ENCODE peak calls at places on chromosomes 5 and 9, in ten cellular contexts. One of them, this sample, is unnamed.

GRCh38 chr9:129863059-129863690 is 27.9 kb downstream of the USP20 start:
- DNase-seq in heart right ventricle: no peak
- DNase-seq in neural progenitor cell: no peak
- DNase-seq in fibroblast of pulmonary artery: peak; percentile 95
- DNase-seq in ELR: peak; percentile 88
- DNase-seq in GM12865: no peak
- DNase-seq in B cell: no peak
- DNase-seq in right atrium auricular region: no peak
- DNase-seq in endothelial cell of umbilical vein: peak; percentile 26
- DNase-seq in IMR-90: peak; percentile 81
- DNase-seq in this sample: peak; percentile 36

GRCh38 chr5:1006656-1007071 is 1.9 kb upstream of the NKD2 start:
- DNase-seq in B cell: peak; percentile 38
- DNase-seq in GM12865: no peak
- DNase-seq in neural progenitor cell: no peak
- DNase-seq in IMR-90: no peak
- DNase-seq in right atrium auricular region: peak; percentile 58
- DNase-seq in endothelial cell of umbilical vein: no peak
- DNase-seq in fibroblast of pulmonary artery: no peak
- DNase-seq in heart right ventricle: peak; percentile 7
- DNase-seq in ELR: no peak
- DNase-seq in this sample: no peak

GRCh38 chr5:67283988-67284457 is 87.4 kb upstream of the CD180 start:
- DNase-seq in heart right ventricle: no peak
- DNase-seq in IMR-90: no peak
- DNase-seq in right atrium auricular region: no peak
- DNase-seq in ELR: no peak
- DNase-seq in B cell: no peak
- DNase-seq in GM12865: no peak
- DNase-seq in endothelial cell of umbilical vein: no peak
- DNase-seq in fibroblast of pulmonary artery: no peak
- DNase-seq in neural progenitor cell: no peak
- DNase-seq in this sample: no peak

GRCh38 chr9:111566234-111566633 is 33.2 kb downstream of the PTGR1 start:
- DNase-seq in B cell: no peak
- DNase-seq in IMR-90: no peak
- DNase-seq in right atrium auricular region: no peak
- DNase-seq in neural progenitor cell: no peak
- DNase-seq in GM12865: no peak
- DNase-seq in ELR: no peak
- DNase-seq in heart right ventricle: no peak
- DNase-seq in endothelial cell of umbilical vein: peak; percentile 22
- DNase-seq in fibroblast of pulmonary artery: peak; percentile 58
- DNase-seq in this sample: peak; percentile 53

GRCh38 chr9:136493567-136493971 is 10.7 kb upstream of the SEC16A start:
- DNase-seq in neural progenitor cell: no peak
- DNase-seq in right atrium auricular region: no peak
- DNase-seq in IMR-90: no peak
- DNase-seq in ELR: no peak
- DNase-seq in endothelial cell of umbilical vein: no peak
- DNase-seq in heart right ventricle: peak; percentile 11
- DNase-seq in B cell: no peak
- DNase-seq in GM12865: no peak
- DNase-seq in fibroblast of pulmonary artery: no peak
- DNase-seq in this sample: no peak

GRCh38 chr5:4523038-4523437 is 617.1 kb upstream of the ADAMTS16 start:
- DNase-seq in B cell: no peak
- DNase-seq in fibroblast of pulmonary artery: no peak
- DNase-seq in neural progenitor cell: no peak
- DNase-seq in endothelial cell of umbilical vein: no peak
- DNase-seq in GM12865: no peak
- DNase-seq in right atrium auricular region: no peak
- DNase-seq in IMR-90: no peak
- DNase-seq in ELR: no peak
- DNase-seq in heart right ventricle: no peak
- DNase-seq in this sample: no peak

GRCh38 chr5:153960269-153961215 is 78.2 kb downstream of the FAM114A2 start:
- DNase-seq in ELR: no peak
- DNase-seq in IMR-90: no peak
- DNase-seq in right atrium auricular region: no peak
- DNase-seq in B cell: no peak
- DNase-seq in neural progenitor cell: no peak
- DNase-seq in fibroblast of pulmonary artery: no peak
- DNase-seq in endothelial cell of umbilical vein: no peak
- DNase-seq in heart right ventricle: no peak
- DNase-seq in GM12865: no peak
- DNase-seq in this sample: no peak

GRCh38 chr5:14767942-14768837 is 103.4 kb downstream of the ANKH start:
- DNase-seq in B cell: no peak
- DNase-seq in GM12865: no peak
- DNase-seq in heart right ventricle: no peak
- DNase-seq in fibroblast of pulmonary artery: no peak
- DNase-seq in ELR: no peak
- DNase-seq in neural progenitor cell: no peak
- DNase-seq in IMR-90: no peak
- DNase-seq in right atrium auricular region: no peak
- DNase-seq in endothelial cell of umbilical vein: no peak
- DNase-seq in this sample: no peak

GRCh38 chr9:37364751-37365360 is 57.6 kb upstream of the GRHPR start:
- DNase-seq in neural progenitor cell: no peak
- DNase-seq in fibroblast of pulmonary artery: no peak
- DNase-seq in endothelial cell of umbilical vein: peak; percentile 10
- DNase-seq in IMR-90: no peak
- DNase-seq in GM12865: peak; percentile 74
- DNase-seq in heart right ventricle: no peak
- DNase-seq in B cell: no peak
- DNase-seq in right atrium auricular region: no peak
- DNase-seq in ELR: peak; percentile 8
- DNase-seq in this sample: no peak

GRCh38 chr9:36900136-36900855 is 133.8 kb downstream of the PAX5 start:
- DNase-seq in ELR: no peak
- DNase-seq in right atrium auricular region: no peak
- DNase-seq in IMR-90: no peak
- DNase-seq in neural progenitor cell: no peak
- DNase-seq in endothelial cell of umbilical vein: no peak
- DNase-seq in fibroblast of pulmonary artery: no peak
- DNase-seq in heart right ventricle: no peak
- DNase-seq in GM12865: no peak
- DNase-seq in B cell: no peak
- DNase-seq in this sample: no peak

GRCh38 chr9:121744002-121744686 is 92.7 kb downstream of the DAB2IP start:
- DNase-seq in fibroblast of pulmonary artery: peak; percentile 39
- DNase-seq in ELR: peak; percentile 52
- DNase-seq in neural progenitor cell: peak; percentile 46
- DNase-seq in GM12865: peak; percentile 74
- DNase-seq in heart right ventricle: peak; percentile 67
- DNase-seq in B cell: no peak
- DNase-seq in right atrium auricular region: peak; percentile 83
- DNase-seq in IMR-90: peak; percentile 43
- DNase-seq in endothelial cell of umbilical vein: peak; percentile 57
- DNase-seq in this sample: peak; percentile 27

GRCh38 chr9:98995059-98995665 is 51.5 kb downstream of the COL15A1 start:
- DNase-seq in ELR: no peak
- DNase-seq in heart right ventricle: peak; percentile 78
- DNase-seq in IMR-90: no peak
- DNase-seq in endothelial cell of umbilical vein: no peak
- DNase-seq in B cell: peak; percentile 11
- DNase-seq in neural progenitor cell: no peak
- DNase-seq in right atrium auricular region: no peak
- DNase-seq in GM12865: no peak
- DNase-seq in fibroblast of pulmonary artery: peak; percentile 45
- DNase-seq in this sample: no peak

GRCh38 chr5:33336911-33337620 is 103.7 kb upstream of the TARS1 start:
- DNase-seq in endothelial cell of umbilical vein: no peak
- DNase-seq in GM12865: no peak
- DNase-seq in neural progenitor cell: no peak
- DNase-seq in right atrium auricular region: no peak
- DNase-seq in ELR: no peak
- DNase-seq in fibroblast of pulmonary artery: peak; percentile 61
- DNase-seq in B cell: no peak
- DNase-seq in heart right ventricle: no peak
- DNase-seq in IMR-90: peak; percentile 82
- DNase-seq in this sample: no peak

GRCh38 chr5:128216860-128217531 is 133.4 kb downstream of the SLC12A2 start:
- DNase-seq in B cell: no peak
- DNase-seq in heart right ventricle: peak; percentile 37
- DNase-seq in IMR-90: peak; percentile 70
- DNase-seq in endothelial cell of umbilical vein: no peak
- DNase-seq in right atrium auricular region: no peak
- DNase-seq in fibroblast of pulmonary artery: peak; percentile 24
- DNase-seq in ELR: peak; percentile 71
- DNase-seq in GM12865: no peak
- DNase-seq in neural progenitor cell: no peak
- DNase-seq in this sample: no peak

GRCh38 chr9:116594552-116594951 is 92.6 kb upstream of the TRIM32 start:
- DNase-seq in ELR: peak; percentile 91
- DNase-seq in IMR-90: peak; percentile 94
- DNase-seq in endothelial cell of umbilical vein: peak; percentile 4
- DNase-seq in fibroblast of pulmonary artery: peak; percentile 79
- DNase-seq in right atrium auricular region: no peak
- DNase-seq in neural progenitor cell: no peak
- DNase-seq in GM12865: no peak
- DNase-seq in heart right ventricle: no peak
- DNase-seq in B cell: no peak
- DNase-seq in this sample: no peak

GRCh38 chr9:114913217-114913616 is 17.2 kb downstream of the TNFSF8 start:
- DNase-seq in GM12865: no peak
- DNase-seq in ELR: no peak
- DNase-seq in IMR-90: no peak
- DNase-seq in endothelial cell of umbilical vein: no peak
- DNase-seq in heart right ventricle: no peak
- DNase-seq in fibroblast of pulmonary artery: no peak
- DNase-seq in B cell: no peak
- DNase-seq in right atrium auricular region: no peak
- DNase-seq in neural progenitor cell: no peak
- DNase-seq in this sample: no peak

GRCh38 chr5:41246376-41246775 is 33.0 kb upstream of the C6 start:
- DNase-seq in right atrium auricular region: no peak
- DNase-seq in fibroblast of pulmonary artery: peak; percentile 87
- DNase-seq in neural progenitor cell: no peak
- DNase-seq in heart right ventricle: no peak
- DNase-seq in GM12865: no peak
- DNase-seq in endothelial cell of umbilical vein: no peak
- DNase-seq in B cell: no peak
- DNase-seq in ELR: peak; percentile 66
- DNase-seq in IMR-90: peak; percentile 96
- DNase-seq in this sample: no peak

GRCh38 chr9:24912767-24913166 is 367.1 kb upstream of the IZUMO3 start:
- DNase-seq in GM12865: no peak
- DNase-seq in heart right ventricle: no peak
- DNase-seq in B cell: no peak
- DNase-seq in IMR-90: no peak
- DNase-seq in fibroblast of pulmonary artery: no peak
- DNase-seq in ELR: no peak
- DNase-seq in right atrium auricular region: no peak
- DNase-seq in endothelial cell of umbilical vein: peak; percentile 14
- DNase-seq in neural progenitor cell: no peak
- DNase-seq in this sample: no peak

GRCh38 chr9:14205463-14205862 is 108.5 kb downstream of the NFIB start:
- DNase-seq in B cell: no peak
- DNase-seq in endothelial cell of umbilical vein: no peak
- DNase-seq in IMR-90: peak; percentile 82
- DNase-seq in fibroblast of pulmonary artery: peak; percentile 91
- DNase-seq in ELR: peak; percentile 61
- DNase-seq in GM12865: no peak
- DNase-seq in heart right ventricle: no peak
- DNase-seq in neural progenitor cell: no peak
- DNase-seq in right atrium auricular region: no peak
- DNase-seq in this sample: no peak

GRCh38 chr5:116815081-116815480 is 240.5 kb upstream of the SEMA6A start:
- DNase-seq in ELR: no peak
- DNase-seq in heart right ventricle: no peak
- DNase-seq in fibroblast of pulmonary artery: no peak
- DNase-seq in GM12865: no peak
- DNase-seq in endothelial cell of umbilical vein: no peak
- DNase-seq in right atrium auricular region: no peak
- DNase-seq in IMR-90: no peak
- DNase-seq in B cell: no peak
- DNase-seq in neural progenitor cell: no peak
- DNase-seq in this sample: no peak

GRCh38 chr9:37295178-37295577 is 127.3 kb upstream of the GRHPR start:
- DNase-seq in neural progenitor cell: no peak
- DNase-seq in fibroblast of pulmonary artery: no peak
- DNase-seq in right atrium auricular region: no peak
- DNase-seq in IMR-90: no peak
- DNase-seq in ELR: no peak
- DNase-seq in heart right ventricle: no peak
- DNase-seq in GM12865: no peak
- DNase-seq in B cell: no peak
- DNase-seq in endothelial cell of umbilical vein: peak; percentile 33
- DNase-seq in this sample: peak; percentile 24

GRCh38 chr9:82512724-82513123 is 524.2 kb downstream of the SPATA31D1 start:
- DNase-seq in IMR-90: no peak
- DNase-seq in GM12865: no peak
- DNase-seq in right atrium auricular region: no peak
- DNase-seq in endothelial cell of umbilical vein: no peak
- DNase-seq in fibroblast of pulmonary artery: no peak
- DNase-seq in heart right ventricle: no peak
- DNase-seq in B cell: no peak
- DNase-seq in ELR: no peak
- DNase-seq in neural progenitor cell: no peak
- DNase-seq in this sample: no peak

GRCh38 chr5:170791325-170791954 is 7.9 kb downstream of the GABRP start:
- DNase-seq in endothelial cell of umbilical vein: peak; percentile 66
- DNase-seq in IMR-90: peak; percentile 56
- DNase-seq in heart right ventricle: peak; percentile 49
- DNase-seq in ELR: peak; percentile 70
- DNase-seq in GM12865: peak; percentile 52
- DNase-seq in fibroblast of pulmonary artery: peak; percentile 73
- DNase-seq in right atrium auricular region: peak; percentile 77
- DNase-seq in neural progenitor cell: peak; percentile 84
- DNase-seq in B cell: no peak
- DNase-seq in this sample: peak; percentile 80

GRCh38 chr9:99822596-99823391 is 1.1 kb downstream of the NR4A3 start:
- DNase-seq in ELR: peak; percentile 68
- DNase-seq in heart right ventricle: peak; percentile 23
- DNase-seq in IMR-90: peak; percentile 51
- DNase-seq in endothelial cell of umbilical vein: peak; percentile 63
- DNase-seq in neural progenitor cell: peak; percentile 82
- DNase-seq in GM12865: peak; percentile 49
- DNase-seq in B cell: peak; percentile 37
- DNase-seq in fibroblast of pulmonary artery: peak; percentile 75
- DNase-seq in right atrium auricular region: no peak
- DNase-seq in this sample: peak; percentile 55

GRCh38 chr5:43704243-43704642 is 101.3 kb downstream of the NNT start:
- DNase-seq in ELR: no peak
- DNase-seq in B cell: no peak
- DNase-seq in neural progenitor cell: no peak
- DNase-seq in GM12865: no peak
- DNase-seq in heart right ventricle: no peak
- DNase-seq in right atrium auricular region: no peak
- DNase-seq in IMR-90: no peak
- DNase-seq in endothelial cell of umbilical vein: no peak
- DNase-seq in fibroblast of pulmonary artery: no peak
- DNase-seq in this sample: no peak

GRCh38 chr9:109683521-109683920 is 96.5 kb upstream of the PALM2AKAP2 start:
- DNase-seq in IMR-90: peak; percentile 15
- DNase-seq in ELR: peak; percentile 51
- DNase-seq in B cell: no peak
- DNase-seq in right atrium auricular region: no peak
- DNase-seq in GM12865: no peak
- DNase-seq in endothelial cell of umbilical vein: no peak
- DNase-seq in fibroblast of pulmonary artery: no peak
- DNase-seq in neural progenitor cell: no peak
- DNase-seq in heart right ventricle: no peak
- DNase-seq in this sample: no peak

GRCh38 chr5:40401281-40401680 is 278.4 kb upstream of the PTGER4 start:
- DNase-seq in neural progenitor cell: no peak
- DNase-seq in heart right ventricle: no peak
- DNase-seq in ELR: peak; percentile 47
- DNase-seq in B cell: no peak
- DNase-seq in IMR-90: no peak
- DNase-seq in GM12865: peak; percentile 55
- DNase-seq in fibroblast of pulmonary artery: peak; percentile 26
- DNase-seq in endothelial cell of umbilical vein: no peak
- DNase-seq in right atrium auricular region: no peak
- DNase-seq in this sample: no peak

GRCh38 chr9:121637441-121638222 is 13.8 kb upstream of the DAB2IP start:
- DNase-seq in GM12865: no peak
- DNase-seq in B cell: no peak
- DNase-seq in heart right ventricle: no peak
- DNase-seq in IMR-90: peak; percentile 50
- DNase-seq in neural progenitor cell: no peak
- DNase-seq in ELR: peak; percentile 44
- DNase-seq in right atrium auricular region: no peak
- DNase-seq in endothelial cell of umbilical vein: peak; percentile 36
- DNase-seq in fibroblast of pulmonary artery: peak; percentile 49
- DNase-seq in this sample: no peak

This sample was measured in dermis microvascular lymphatic vessel endothelial cell.